ENCODE peak calls at places on chromosomes 11 and 22, in four cellular contexts. K is SK-N-SH, X is K562, Z is HepG2. H is an unnamed sample.

GRCh38 chr11:7596975-7597391 is 76.3 kb downstream of the CYB5R2 start:
- DNase-seq in K (no peak), X (no peak), Z (no peak), H (no peak)

GRCh38 chr11:115083129-115083823 is 404.9 kb downstream of the NXPE2 start:
- DNase-seq in K (no peak), X (no peak), Z (no peak), H (no peak)

GRCh38 chr11:59754494-59754858 is 700 bp upstream of the STX3 start:
- DNase-seq in K (peak), X (no peak), Z (no peak), H (no peak)

GRCh38 chr22:26889794-26890193 is 232.4 kb downstream of the MIAT start:
- DNase-seq in K (no peak), X (no peak), Z (no peak), H (no peak)

GRCh38 chr22:35064664-35065063 is 1.3 kb upstream of the ISX start:
- DNase-seq in K (no peak), X (peak), Z (peak), H (no peak)

GRCh38 chr11:126857860-126858808 is 142.4 kb downstream of the KIRREL3 start:
- DNase-seq in K (peak), X (no peak), Z (no peak), H (no peak)

GRCh38 chr11:6351782-6352181 is 31.5 kb upstream of the CAVIN3 start:
- DNase-seq in K (no peak), X (no peak), Z (no peak), H (no peak)

GRCh38 chr11:134725939-134726639 is 314.0 kb upstream of the B3GAT1 start:
- DNase-seq in K (peak), X (peak), Z (peak), H (peak)

GRCh38 chr11:117821431-117821830 is 3.1 kb downstream of the FXYD2 start:
- DNase-seq in K (no peak), X (no peak), Z (no peak), H (no peak)

GRCh38 chr11:82462588-82462987 is 271.1 kb downstream of the FAM181B start:
- DNase-seq in K (no peak), X (no peak), Z (no peak), H (no peak)

GRCh38 chr11:12201016-12201985 is 90.9 kb downstream of the MICAL2 start:
- DNase-seq in K (peak), X (peak), Z (peak), H (no peak)

GRCh38 chr11:111531687-111532364 is 8.7 kb upstream of the LAYN start:
- DNase-seq in K (no peak), X (no peak), Z (no peak), H (peak)

GRCh38 chr11:127670372-127670771 is 669.8 kb upstream of the KIRREL3 start:
- DNase-seq in K (no peak), X (no peak), Z (no peak), H (no peak)

GRCh38 chr22:45036154-45036553 is 26.3 kb upstream of the PHF21B start:
- DNase-seq in K (no peak), X (no peak), Z (no peak), H (no peak)

GRCh38 chr11:64007160-64007628 is 21.0 kb downstream of the OTUB1 start:
- DNase-seq in K (peak), X (no peak), Z (no peak), H (no peak)

GRCh38 chr11:119937412-119937811 is 200.5 kb downstream of the TRIM29 start:
- DNase-seq in K (no peak), X (no peak), Z (no peak), H (no peak)

GRCh38 chr11:44258839-44259420 is 51.0 kb downstream of the ALX4 start:
- DNase-seq in K (no peak), X (no peak), Z (no peak), H (no peak)

GRCh38 chr11:121451982-121452608 is at the start of gene SORL1:
- DNase-seq in K (peak), X (peak), Z (peak), H (no peak)

GRCh38 chr22:37804886-37805857 is 2.6 kb upstream of the GCAT start:
- DNase-seq in K (peak), X (no peak), Z (peak), H (peak)

GRCh38 chr11:120546312-120547205 is 35.0 kb downstream of the GRIK4 start:
- DNase-seq in K (no peak), X (no peak), Z (no peak), H (peak)

GRCh38 chr11:124717786-124718634 is 21.7 kb upstream of the NRGN start:
- DNase-seq in K (peak), X (no peak), Z (peak), H (no peak)

GRCh38 chr22:32684148-32684821 is 117.2 kb upstream of the TIMP3 start:
- DNase-seq in K (no peak), X (no peak), Z (no peak), H (no peak)

GRCh38 chr11:119759324-119759723 is 30.3 kb upstream of the NECTIN1 start:
- DNase-seq in K (no peak), X (peak), Z (no peak), H (peak)

GRCh38 chr11:123740787-123741158 is 687 bp downstream of the ZNF202 start:
- DNase-seq in K (no peak), X (no peak), Z (no peak), H (no peak)

GRCh38 chr11:121534131-121535093 is 81.6 kb upstream of the SORL1-AS1 start:
- DNase-seq in K (no peak), X (no peak), Z (no peak), H (no peak)

GRCh38 chr11:117144477-117145392 is 648 bp downstream of the PAFAH1B2 start:
- DNase-seq in K (peak), X (peak), Z (peak), H (no peak)

GRCh38 chr11:107716884-107717532 is 5.2 kb upstream of the SLN start:
- DNase-seq in K (no peak), X (no peak), Z (no peak), H (no peak)

GRCh38 chr22:31926969-31927368 is 17.4 kb upstream of the YWHAH start:
- DNase-seq in K (peak), X (peak), Z (no peak), H (no peak)

GRCh38 chr22:38718414-38718813 is 12.7 kb downstream of the GTPBP1 start:
- DNase-seq in K (peak), X (no peak), Z (peak), H (peak)

GRCh38 chr11:120536797-120537169 is 25.2 kb downstream of the GRIK4 start:
- DNase-seq in K (no peak), X (no peak), Z (no peak), H (no peak)

GRCh38 chr11:2101171-2101675 is 38.0 kb downstream of the IGF2 start:
- DNase-seq in K (peak), X (no peak), Z (no peak), H (no peak)

GRCh38 chr11:2825886-2826678 is 59.5 kb downstream of the CDKN1C start:
- DNase-seq in K (peak), X (no peak), Z (peak), H (no peak)

GRCh38 chr11:10751581-10751940 is 515 bp downstream of the CTR9 start:
- DNase-seq in K (no peak), X (no peak), Z (no peak), H (no peak)

GRCh38 chr11:60454212-60454611 is 1.4 kb upstream of the MS4A1 start:
- DNase-seq in K (no peak), X (no peak), Z (no peak), H (no peak)

GRCh38 chr22:48748860-48749554 is 1078.7 kb downstream of the BRD1 start:
- DNase-seq in K (no peak), X (no peak), Z (no peak), H (no peak)

GRCh38 chr11:74347381-74347780 is 35.9 kb upstream of the P4HA3 start:
- DNase-seq in K (no peak), X (no peak), Z (peak), H (no peak)

GRCh38 chr11:4839851-4840549 is 9.0 kb downstream of the OR51S1 start:
- DNase-seq in K (no peak), X (no peak), Z (no peak), H (no peak)
- TF ChIP-seq ELF1 in K (no peak), X (no peak), Z (no peak), H (no peak)

DNA sequence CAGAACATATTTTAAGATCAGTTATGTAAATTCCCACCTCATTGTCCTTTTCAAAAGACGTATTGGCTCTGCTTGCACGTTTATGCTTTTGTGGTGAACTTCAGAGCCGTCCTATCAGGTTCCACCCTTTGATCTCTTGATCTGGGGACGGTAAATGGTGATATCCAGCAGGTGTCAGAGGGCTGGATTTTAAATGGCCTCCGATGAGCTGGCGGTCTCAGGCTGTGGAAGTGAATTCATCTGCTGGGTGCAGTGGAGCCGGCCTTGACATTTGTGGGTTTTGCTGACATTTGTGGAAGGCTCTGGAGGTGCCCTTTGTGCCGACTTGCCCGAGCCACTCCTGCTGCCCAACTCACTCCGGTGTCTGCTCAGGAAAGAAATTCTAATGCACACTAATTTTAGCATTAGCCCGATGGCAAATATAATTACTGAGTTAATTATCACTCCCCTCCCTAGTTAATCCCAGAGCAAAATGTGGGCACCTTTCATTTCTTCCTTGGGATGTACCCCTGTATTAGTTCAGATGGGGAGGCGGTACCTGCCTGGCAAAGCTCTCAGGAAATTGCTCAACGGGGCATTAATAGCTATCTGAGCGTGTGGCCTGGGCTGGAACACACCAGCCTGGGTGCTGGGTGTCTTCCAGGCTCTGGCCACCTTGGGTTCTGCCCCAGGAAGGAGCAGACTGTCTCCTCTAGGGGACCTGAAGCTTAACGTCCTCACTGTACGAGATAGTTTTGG is 9.1 kb downstream of the LRP5 start:
- DNase-seq in K (no peak), X (no peak), Z (peak), H (no peak)
- TF ChIP-seq REST in K (no peak), X (no peak), Z (no peak), H (no peak)

GRCh38 chr11:34356130-34356529 is 1.7 kb downstream of the ABTB2 start:
- DNase-seq in K (no peak), X (no peak), Z (no peak), H (no peak)
- TF ChIP-seq ELF1 in K (no peak), X (no peak), Z (no peak), H (no peak)

GRCh38 chr22:46063861-46064235 is 86.5 kb upstream of the PPARA start:
- DNase-seq in K (no peak), X (no peak), Z (no peak), H (no peak)
- TF ChIP-seq REST in K (no peak), X (no peak), Z (no peak), H (no peak)

H was measured in HCT116.